ENCODE peak calls at places on chromosomes 5 and 9, in six cellular contexts. U is heart right ventricle; T is AG08396; C is tibial artery; G is stimulated activated CD4-positive, alpha-beta T cell treated with anti-CD3 and anti-CD28 coated beads, Interleukin-2, amount 100 ng/mL, for 24 hours; I is amniotic stem cell. E is an unnamed sample.

GRCh38 chr9:96150324-96151023 is 151.5 kb downstream of the HSD17B3 start:
- DNase-seq in T (no peak), C (no peak), U (no peak), G (peak), I (no peak), E (no peak)

GRCh38 chr5:178421128-178421527 is 169.1 kb downstream of the COL23A1 start:
- DNase-seq in T (no peak), U (no peak), C (no peak), G (no peak), I (no peak), E (no peak)

GRCh38 chr5:96663608-96664007 is 1.4 kb downstream of the CAST start:
- DNase-seq in G (no peak), I (no peak), U (no peak), C (no peak), T (no peak), E (no peak)

GRCh38 chr5:149118463-149118862 is 22.8 kb upstream of the ABLIM3 start:
- DNase-seq in U (no peak), I (no peak), C (no peak), G (no peak), T (no peak), E (no peak)

GRCh38 chr9:114314256-114314867 is 8.5 kb upstream of the ORM1 start:
- DNase-seq in I (no peak), G (no peak), C (no peak), U (no peak), T (no peak), E (no peak)

GRCh38 chr5:83049370-83049863 is 27.8 kb downstream of the TMEM167A start:
- DNase-seq in T (no peak), I (no peak), U (no peak), G (no peak), C (no peak), E (no peak)

GRCh38 chr5:42720242-42720641 is 36.4 kb upstream of the CCDC152 start:
- DNase-seq in C (no peak), G (no peak), T (no peak), U (no peak), I (no peak), E (no peak)

GRCh38 chr9:78235296-78235770 is 542 bp upstream of the CEP78 start:
- DNase-seq in I (no peak), G (no peak), U (no peak), T (peak), C (no peak), E (no peak)

GRCh38 chr9:136016882-136017812 is 56.0 kb upstream of the UBAC1 start:
- DNase-seq in U (no peak), C (peak), G (no peak), I (no peak), T (no peak), E (peak)

GRCh38 chr5:12861891-12862290 is 957.6 kb upstream of the CTNND2 start:
- DNase-seq in G (no peak), C (no peak), I (no peak), U (no peak), T (no peak), E (no peak)

GRCh38 chr9:116895956-116896355 is 208.9 kb downstream of the TRIM32 start:
- DNase-seq in I (no peak), G (no peak), U (no peak), C (no peak), T (no peak), E (no peak)

GRCh38 chr5:170885779-170886178 is 24.0 kb downstream of the RANBP17 start:
- DNase-seq in I (no peak), T (no peak), C (no peak), U (no peak), G (no peak), E (no peak)

GRCh38 chr5:169933624-169934023 is 46.7 kb downstream of the INSYN2B start:
- DNase-seq in C (no peak), I (no peak), T (no peak), G (no peak), U (no peak), E (no peak)